ENCODE peak calls at places on chromosomes 5 and 9, in five cellular contexts. X is SK-N-SH, Q is upper lobe of left lung, P is GM23338, R is HCT116. L is an unnamed sample.

GRCh38 chr5:68420476-68421344 is 205.2 kb downstream of the PIK3R1 start:
- DNase-seq in R (no peak), Q (no peak), P (no peak), X (peak; percentile 55), L (no peak)

GRCh38 chr9:121398374-121398773 is 28.3 kb upstream of the STOM start:
- DNase-seq in X (no peak), P (no peak), R (no peak), Q (no peak), L (no peak)

GRCh38 chr9:99807276-99807852 is 14.3 kb upstream of the NR4A3 start:
- DNase-seq in Q (peak; percentile 65), P (peak; percentile 86), X (peak; percentile 49), R (no peak), L (no peak)

GRCh38 chr9:83199240-83199639 is 136.3 kb upstream of the RASEF start:
- DNase-seq in X (peak; percentile 63), Q (no peak), P (peak; percentile 46), R (peak; percentile 16), L (no peak)

GRCh38 chr5:3122985-3123762 is 371.7 kb upstream of the IRX2 start:
- DNase-seq in R (no peak), X (no peak), Q (no peak), P (peak; percentile 57), L (no peak)

GRCh38 chr5:6193315-6193714 is 185.0 kb downstream of the MED10 start:
- DNase-seq in Q (no peak), P (peak; percentile 36), R (no peak), X (no peak), L (no peak)

GRCh38 chr5:54162184-54162583 is 148.2 kb downstream of the ARL15 start:
- DNase-seq in R (no peak), P (no peak), X (no peak), Q (no peak), L (no peak)

GRCh38 chr5:56493751-56494150 is 260.6 kb upstream of the ANKRD55 start:
- DNase-seq in X (no peak), P (no peak), R (no peak), Q (no peak), L (no peak)

GRCh38 chr5:9347032-9347431 is 198.8 kb downstream of the SEMA5A start:
- DNase-seq in Q (no peak), R (no peak), P (no peak), X (no peak), L (no peak)

GRCh38 chr5:172088801-172089200 is 82.4 kb upstream of the FBXW11 start:
- DNase-seq in R (no peak), Q (peak; percentile 4), X (no peak), P (no peak), L (no peak)

GRCh38 chr5:17113174-17113941 is 104.1 kb upstream of the BASP1 start:
- DNase-seq in P (no peak), Q (no peak), X (no peak), R (no peak), L (no peak)

GRCh38 chr9:125332527-125332926 is 70.9 kb downstream of the GAPVD1 start:
- DNase-seq in R (no peak), X (no peak), P (no peak), Q (no peak), L (no peak)

GRCh38 chr9:131675437-131676022 is 64.3 kb downstream of the RAPGEF1 start:
- DNase-seq in R (no peak), P (no peak), X (no peak), Q (no peak), L (no peak)

GRCh38 chr9:91033802-91034201 is 232.2 kb downstream of the SYK start:
- DNase-seq in R (peak; percentile 4), P (peak; percentile 69), X (no peak), Q (no peak), L (no peak)

GRCh38 chr5:128258387-128258786 is 174.8 kb downstream of the SLC12A2 start:
- DNase-seq in X (no peak), P (no peak), R (no peak), Q (no peak), L (no peak)

GRCh38 chr9:106575903-106576755 is 286.8 kb upstream of the ZNF462 start:
- DNase-seq in R (no peak), X (no peak), Q (no peak), P (no peak), L (no peak)

GRCh38 chr5:122584411-122585110 is 190.3 kb upstream of the SNX2 start:
- DNase-seq in P (no peak), X (no peak), R (no peak), Q (no peak), L (no peak)

GRCh38 chr5:41722359-41722950 is 147.8 kb downstream of the OXCT1 start:
- DNase-seq in R (no peak), Q (no peak), P (peak; percentile 2), X (no peak), L (no peak)

GRCh38 chr5:35047785-35048404 is at the start of gene AGXT2:
- DNase-seq in X (no peak), R (no peak), Q (no peak), P (no peak), L (no peak)

GRCh38 chr9:14096182-14096922 is 217.6 kb downstream of the NFIB start:
- DNase-seq in R (no peak), X (peak; percentile 50), Q (no peak), P (peak; percentile 53), L (no peak)
- TF ChIP-seq POLR2AphosphoS5 in R (no peak), X (peak; percentile 31), Q (peak; percentile 21), P (no peak), L (no peak)

GRCh38 chr9:135184158-135184557 is 96.7 kb downstream of the OLFM1 start:
- DNase-seq in R (no peak), Q (no peak), X (peak; percentile 83), P (no peak), L (no peak)

GRCh38 chr9:135184661-135185459 is 97.4 kb downstream of the OLFM1 start:
- DNase-seq in P (no peak), X (peak; percentile 50), R (no peak), Q (no peak), L (no peak)

GRCh38 chr9:135183069-135183468 is 95.6 kb downstream of the OLFM1 start:
- DNase-seq in Q (no peak), P (no peak), X (no peak), R (no peak), L (no peak)

GRCh38 chr9:135181336-135181735 is 93.9 kb downstream of the OLFM1 start:
- DNase-seq in R (no peak), X (no peak), P (no peak), Q (no peak), L (no peak)

DNA sequence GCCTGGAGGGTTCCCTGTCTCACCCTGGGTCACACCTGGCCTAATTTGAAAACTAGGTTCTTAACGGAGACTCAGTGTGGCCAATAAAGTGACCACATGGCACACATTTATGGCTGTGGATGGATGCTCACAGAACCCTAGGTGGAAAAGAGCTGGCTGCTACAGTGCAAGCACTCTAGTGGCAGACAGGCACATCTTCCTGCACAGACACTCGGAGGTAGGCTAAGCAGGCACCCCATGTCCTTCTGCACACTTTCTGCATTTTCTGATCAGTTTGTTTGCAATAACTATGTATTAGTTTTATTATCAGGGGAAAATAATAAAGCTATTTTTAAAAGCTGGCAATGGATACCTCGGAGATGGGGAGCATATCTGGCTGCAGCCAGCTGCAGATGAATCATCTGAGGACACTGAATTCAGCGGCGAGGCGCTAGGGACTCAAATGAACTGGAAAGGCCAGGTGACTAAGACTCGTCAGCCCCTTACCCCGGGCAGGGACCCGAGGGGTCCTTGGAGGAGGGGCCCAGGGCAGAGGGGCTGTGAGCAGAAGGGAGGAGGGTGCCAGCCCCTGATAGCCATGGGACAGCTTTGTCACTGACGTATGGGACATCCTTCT is 96.2 kb downstream of the OLFM1 start:
- DNase-seq in P (no peak), Q (no peak), X (no peak), R (no peak), L (no peak)
- H3K27ac ChIP-seq in P (no peak overlapping the region), Q (no peak overlapping the region), X (no peak overlapping the region), R (no peak overlapping the region), L (no peak overlapping the region)

GRCh38 chr5:126515337-126515736 is 79.7 kb downstream of the ALDH7A1 start:
- DNase-seq in R (no peak), Q (no peak), P (no peak), X (no peak), L (no peak)

GRCh38 chr5:126513703-126514102 is 81.3 kb downstream of the ALDH7A1 start:
- DNase-seq in X (no peak), P (no peak), R (no peak), Q (no peak), L (no peak)

GRCh38 chr5:126516133-126516532 is 78.9 kb downstream of the ALDH7A1 start:
- DNase-seq in R (no peak), Q (no peak), X (peak; percentile 66), P (no peak), L (no peak)

GRCh38 chr5:126513302-126513701 is 81.7 kb downstream of the ALDH7A1 start:
- DNase-seq in X (no peak), Q (no peak), P (no peak), R (no peak), L (no peak)

GRCh38 chr5:126514159-126515141 is 80.6 kb downstream of the ALDH7A1 start:
- DNase-seq in R (no peak), X (no peak), Q (no peak), P (no peak), L (no peak)
- TF ChIP-seq POLR2AphosphoS5 in R (no peak), X (no peak), Q (no peak), P (no peak), L (no peak)

GRCh38 chr9:86557918-86558317 is 203.7 kb upstream of the TUT7 start:
- DNase-seq in R (no peak), X (no peak), Q (no peak), P (no peak), L (no peak)
- H3K27ac ChIP-seq in R (no peak overlapping the region), X (no peak overlapping the region), Q (no peak overlapping the region), P (no peak overlapping the region), L (no peak overlapping the region)

GRCh38 chr9:137306546-137307254 is 4.6 kb upstream of the NRARP start:
- DNase-seq in P (no peak), Q (no peak), R (no peak), X (peak; percentile 27), L (no peak)

GRCh38 chr9:137303893-137304382 is 1.9 kb upstream of the NRARP start:
- DNase-seq in Q (no peak), P (no peak), X (peak; percentile 15), R (no peak), L (no peak)

GRCh38 chr9:137304383-137305059 is 2.5 kb upstream of the NRARP start:
- DNase-seq in X (peak; percentile 51), P (no peak), R (no peak), Q (no peak), L (no peak)

GRCh38 chr9:137305788-137306545 is 3.9 kb upstream of the NRARP start:
- DNase-seq in R (no peak), Q (no peak), X (peak; percentile 23), P (no peak), L (no peak)

DNA sequence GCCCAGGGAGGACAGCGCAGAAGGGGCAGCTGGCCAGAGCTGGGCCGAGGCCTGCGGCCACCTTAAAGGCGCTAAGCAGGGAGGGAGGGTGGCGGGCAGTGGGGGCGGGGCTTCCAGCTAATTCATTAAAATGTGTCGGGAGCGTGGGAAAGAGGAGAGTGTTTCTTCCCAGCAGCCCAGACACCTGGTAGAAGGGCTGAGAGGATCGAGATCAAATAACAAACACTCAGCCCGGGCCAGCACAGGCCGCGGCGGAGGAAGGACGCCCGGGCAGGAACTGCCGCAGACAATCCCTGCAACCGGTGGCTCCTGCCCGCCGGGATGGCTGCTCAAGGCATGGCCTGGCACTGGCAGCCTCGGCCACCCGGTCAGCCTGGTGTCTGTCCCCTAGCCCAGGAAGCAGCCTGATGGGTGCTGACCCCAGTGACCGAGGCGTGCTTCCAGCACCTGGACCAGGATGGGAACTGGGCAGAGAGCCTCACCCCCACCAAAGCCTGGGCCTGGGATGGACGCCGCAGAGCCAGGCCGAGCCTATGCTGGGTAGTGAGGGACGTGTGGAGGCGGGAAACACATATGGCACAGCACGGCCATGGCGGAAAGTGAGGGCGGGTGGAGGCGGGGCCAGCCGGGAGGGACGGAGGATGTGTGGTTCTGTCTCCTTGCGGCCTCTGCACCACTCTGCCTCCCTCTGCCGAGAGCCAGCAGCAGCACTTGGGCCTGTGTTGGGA is 3.2 kb upstream of the NRARP start:
- DNase-seq in Q (peak; percentile 64), R (no peak), X (peak; percentile 48), P (peak; percentile 78), L (no peak)
- TF ChIP-seq POLR2AphosphoS5 in Q (no peak), R (no peak), X (no peak), P (no peak), L (peak; percentile 27)

L was measured in Panc1.